ENCODE peak calls at places on chromosome 3, in four cellular contexts. S is transverse colon; W is WERI-Rb-1; I is naive thymus-derived CD4-positive, alpha-beta T cell. D is an unnamed sample.
A peak's percentile ranks its signal among the peaks of the same experiment; 100 is the strongest.

GRCh38 chr3:123244128-123244527 is 42.4 kb downstream of the SEC22A start:
- DNase-seq in W (no peak), I (peak; percentile 3), S (no peak), D (no peak)

GRCh38 chr3:64454179-64454578 is 228.9 kb upstream of the PRICKLE2 start:
- DNase-seq in I (no peak), S (no peak), W (no peak), D (no peak)

GRCh38 chr3:38627956-38628355 is 21.5 kb downstream of the SCN5A start:
- DNase-seq in S (no peak), W (peak; percentile 67), I (no peak), D (peak; percentile 17)

GRCh38 chr3:195259564-195260285 is 11.2 kb downstream of the XXYLT1 start:
- DNase-seq in I (peak; percentile 81), S (peak; percentile 93), W (peak; percentile 84), D (peak; percentile 90)

GRCh38 chr3:33940149-33940548 is 141.7 kb downstream of the PDCD6IP start:
- DNase-seq in S (no peak), I (no peak), W (no peak), D (no peak)

GRCh38 chr3:69079269-69080159 is 651 bp downstream of the UBA3 start:
- DNase-seq in S (no peak), W (peak; percentile 16), I (peak; percentile 19), D (no peak)

GRCh38 chr3:193572426-193572908 is 17.8 kb upstream of the ATP13A4 start:
- DNase-seq in W (peak; percentile 47), S (peak; percentile 58), I (peak; percentile 35), D (peak; percentile 69)

GRCh38 chr3:15610083-15610482 is 8.5 kb downstream of the BTD start:
- DNase-seq in W (no peak), S (no peak), I (no peak), D (no peak)

GRCh38 chr3:86563358-86563970 is 427.5 kb downstream of the VGLL3 start:
- DNase-seq in S (no peak), W (no peak), I (no peak), D (no peak)

GRCh38 chr3:136042608-136043221 is 77.2 kb downstream of the PPP2R3A start:
- DNase-seq in W (no peak), S (no peak), I (no peak), D (peak; percentile 13)

GRCh38 chr3:153173758-153174516 is 11.9 kb downstream of the RAP2B start:
- DNase-seq in W (peak; percentile 27), I (no peak), S (no peak), D (no peak)

GRCh38 chr3:105413356-105413887 is 46.7 kb downstream of the ALCAM start:
- DNase-seq in S (no peak), W (no peak), I (no peak), D (no peak)

GRCh38 chr3:107994954-107995715 is 95.7 kb downstream of the CD47 start:
- DNase-seq in I (no peak), S (no peak), W (no peak), D (no peak)

GRCh38 chr3:10464068-10464434 is 41.3 kb downstream of the ATP2B2 start:
- DNase-seq in S (no peak), W (peak; percentile 95), I (no peak), D (no peak)

GRCh38 chr3:127915115-127915936 is at the start of gene KBTBD12:
- DNase-seq in W (peak; percentile 72), I (no peak), S (peak; percentile 28), D (no peak)

GRCh38 chr3:106688463-106688862 is 688.8 kb upstream of the CCDC54 start:
- DNase-seq in I (no peak), S (no peak), W (no peak), D (no peak)

GRCh38 chr3:149763565-149763964 is 11.3 kb upstream of the COMMD2 start:
- DNase-seq in W (no peak), S (no peak), I (no peak), D (no peak)

GRCh38 chr3:99965077-99965476 is 147.4 kb downstream of the CMSS1 start:
- DNase-seq in I (no peak), S (no peak), W (no peak), D (no peak)

GRCh38 chr3:177419904-177420601 is 222.8 kb upstream of the TBL1XR1 start:
- DNase-seq in W (peak; percentile 13), S (no peak), I (no peak), D (peak; percentile 47)

GRCh38 chr3:195522254-195523023 is 20.7 kb downstream of the PPP1R2 start:
- DNase-seq in I (peak; percentile 46), S (no peak), W (no peak), D (peak; percentile 59)

GRCh38 chr3:128319741-128320141 is 146.9 kb downstream of the DNAJB8 start:
- DNase-seq in S (no peak), I (no peak), W (no peak), D (no peak)

GRCh38 chr3:119206611-119207511 is 33.5 kb downstream of the UPK1B start:
- DNase-seq in W (no peak), I (peak; percentile 51), S (no peak), D (peak; percentile 28)

GRCh38 chr3:114404590-114404989 is 110.8 kb downstream of the TIGIT start:
- DNase-seq in W (no peak), I (no peak), S (no peak), D (no peak)

GRCh38 chr3:164049836-164050235 is 1028.5 kb downstream of the SI start:
- DNase-seq in S (no peak), I (no peak), W (no peak), D (no peak)

GRCh38 chr3:195806211-195806915 is 5.4 kb downstream of the MUC4 start:
- DNase-seq in I (no peak), S (no peak), W (no peak), D (peak; percentile 46)

GRCh38 chr3:74639681-74640080 is 25.2 kb upstream of the CNTN3 start:
- DNase-seq in S (no peak), W (no peak), I (no peak), D (no peak)

GRCh38 chr3:161558256-161558655 is 61.6 kb downstream of the OTOL1 start:
- DNase-seq in I (no peak), S (no peak), W (no peak), D (no peak)

GRCh38 chr3:157785071-157785826 is 282.0 kb upstream of the VEPH1 start:
- DNase-seq in W (no peak), I (no peak), S (no peak), D (no peak)

GRCh38 chr3:65712156-65712555 is 326.6 kb downstream of the MAGI1 start:
- DNase-seq in S (no peak), W (no peak), I (no peak), D (no peak)

GRCh38 chr3:194890086-194890485 is 204.4 kb downstream of the FAM43A start:
- DNase-seq in S (no peak), I (no peak), W (no peak), D (no peak)

GRCh38 chr3:62172199-62172598 is 201.2 kb downstream of the FEZF2 start:
- DNase-seq in S (no peak), W (no peak), I (no peak), D (no peak)

GRCh38 chr3:62174116-62174515 is 199.2 kb downstream of the FEZF2 start:
- DNase-seq in I (no peak), S (no peak), W (no peak), D (no peak)

GRCh38 chr3:62169871-62170660 is 203.3 kb downstream of the FEZF2 start:
- DNase-seq in I (no peak), W (no peak), S (no peak), D (no peak)

GRCh38 chr3:62175161-62175560 is 198.2 kb downstream of the FEZF2 start:
- DNase-seq in S (no peak), I (no peak), W (no peak), D (no peak)

GRCh38 chr3:62171789-62172188 is 201.6 kb downstream of the FEZF2 start:
- DNase-seq in I (no peak), S (no peak), W (no peak), D (no peak)
- H3K4me3 ChIP-seq in I (no peak overlapping the region), S (no peak overlapping the region), W (no peak overlapping the region), D (no peak overlapping the region)

GRCh38 chr3:134364936-134365765 is 9.1 kb downstream of the AMOTL2 start:
- DNase-seq in W (no peak), S (no peak), I (no peak), D (no peak)
- H3K36me3 ChIP-seq in W (peaks cover 97% of the 10 kb centered on the region), S (peaks cover 18% of the 10 kb centered on the region), I (no peaks in the 10 kb centered on the region), D (no peaks in the 10 kb centered on the region)

GRCh38 chr3:170179444-170179843 is 2.1 kb downstream of the PHC3 start:
- DNase-seq in I (no peak), W (no peak), S (no peak), D (peak; percentile 11)
- H3K4me3 ChIP-seq in I (peak overlapping the region; percentile 93), W (no peak overlapping the region), S (no peak overlapping the region), D (peak overlapping the region; percentile 96)

DNA sequence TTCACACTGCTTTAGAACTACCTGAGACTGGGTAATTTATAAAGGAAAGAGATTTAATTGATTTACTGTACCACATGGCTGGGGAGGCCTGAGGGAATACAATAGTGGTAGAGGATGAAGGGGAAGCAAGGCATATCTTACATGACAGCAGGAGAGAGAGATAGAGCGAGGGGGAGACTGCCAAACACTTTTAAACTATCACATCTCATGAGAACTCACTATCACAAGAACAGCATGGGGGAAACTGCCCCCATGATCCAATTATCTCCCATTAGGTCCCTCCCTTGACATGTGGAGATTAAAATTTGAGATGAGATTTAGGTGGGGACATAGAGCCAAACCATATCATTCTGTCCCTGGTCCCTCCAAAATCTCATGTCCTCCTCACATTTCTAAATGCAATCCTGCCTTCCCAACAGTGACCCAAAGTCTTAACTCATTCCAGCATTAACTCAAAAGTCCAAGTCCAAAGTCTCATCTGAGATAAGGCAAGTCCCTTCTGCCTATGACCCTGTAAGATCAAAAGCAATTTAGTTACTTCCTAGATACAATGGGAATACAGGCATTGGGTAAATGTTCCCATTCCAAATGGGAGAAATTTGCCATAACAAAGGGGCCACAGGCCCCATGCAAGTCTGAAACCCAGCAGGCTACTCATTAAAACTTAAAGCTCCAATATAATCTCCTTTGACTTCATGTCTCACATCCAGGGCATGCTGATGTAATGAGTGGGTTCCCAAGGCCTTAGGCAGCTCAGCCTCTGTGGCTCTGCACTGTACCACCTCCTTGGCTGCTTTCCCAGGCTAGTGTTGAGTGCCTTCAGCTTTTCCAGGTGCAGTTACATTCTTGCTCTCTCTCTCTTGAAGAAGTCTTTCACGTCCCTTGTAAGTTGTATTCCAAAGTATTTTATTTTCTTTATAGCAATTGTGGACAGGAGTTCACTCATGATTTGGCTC is 481.7 kb upstream of the TGFBR2 start:
- DNase-seq in I (no peak), S (no peak), W (peak; percentile 6), D (no peak)
- H3K36me3 ChIP-seq in I (no peaks in the 10 kb centered on the region), S (no peaks in the 10 kb centered on the region), W (no peaks in the 10 kb centered on the region), D (no peaks in the 10 kb centered on the region)

GRCh38 chr3:31929826-31930502 is 51.1 kb downstream of the OSBPL10 start:
- DNase-seq in S (no peak), I (no peak), W (no peak), D (no peak)

GRCh38 chr3:31926543-31926942 is 54.5 kb downstream of the OSBPL10 start:
- DNase-seq in S (no peak), W (no peak), I (no peak), D (no peak)

GRCh38 chr3:31925271-31925630 is 55.8 kb downstream of the OSBPL10 start:
- DNase-seq in S (no peak), W (no peak), I (no peak), D (no peak)

GRCh38 chr3:31924628-31925270 is 56.3 kb downstream of the OSBPL10 start:
- DNase-seq in W (no peak), S (no peak), I (no peak), D (no peak)

DNA sequence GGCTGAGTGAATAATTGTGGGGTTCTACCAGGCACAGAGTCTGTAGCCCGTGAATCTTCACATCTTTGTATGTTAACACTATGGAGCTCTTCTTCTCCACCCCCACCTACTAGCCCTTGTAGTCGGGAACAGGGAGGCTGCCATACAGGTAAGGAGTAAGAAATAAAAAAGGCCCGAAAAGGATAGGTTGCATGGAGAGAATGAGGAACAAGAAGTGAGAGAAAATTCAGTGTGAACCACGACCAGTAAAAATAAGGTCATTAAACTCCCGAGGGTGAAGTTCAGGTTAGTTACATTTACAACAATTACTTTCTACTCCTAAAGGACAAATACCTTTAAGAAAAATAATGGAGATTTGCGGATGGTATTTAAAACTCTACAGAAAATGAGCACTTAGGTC is 53.3 kb downstream of the OSBPL10 start:
- DNase-seq in W (no peak), I (no peak), S (no peak), D (no peak)
- H3K4me3 ChIP-seq in W (no peak overlapping the region), I (no peak overlapping the region), S (no peak overlapping the region), D (no peak overlapping the region)

D was measured in CD4-positive, CD25-positive, alpha-beta regulatory T cell.